ENCODE peak calls at places on chromosomes 6 and 20, in nine cellular contexts. S is A549, F is K562, U is HepG2, P is endothelial cell of umbilical vein, I is GM12878, B is HCT116, K is WTC11, N is SK-N-SH. C is an unnamed sample.

GRCh38 chr6:41531591-41532582 is 14.3 kb upstream of the FOXP4 start:
- DNase-seq in B (no peak), N (peak; percentile 84), S (no peak), K (no peak), U (no peak), I (peak; percentile 92), P (peak; percentile 50), F (no peak), C (peak; percentile 27)

GRCh38 chr6:53718597-53719460 is 53.3 kb upstream of the KLHL31 start:
- DNase-seq in P (peak; percentile 74), N (peak; percentile 45), B (peak; percentile 65), F (peak; percentile 65), I (peak; percentile 51), U (peak; percentile 72), S (peak; percentile 46), K (no peak), C (peak; percentile 68)

GRCh38 chr6:47134476-47135189 is 92.5 kb upstream of the ADGRF1 start:
- DNase-seq in N (no peak), U (peak; percentile 91), K (no peak), F (peak; percentile 88), S (peak; percentile 72), P (peak; percentile 92), B (peak; percentile 88), I (no peak), C (peak; percentile 58)

GRCh38 chr6:89970609-89971337 is 76.5 kb downstream of the GJA10 start:
- DNase-seq in F (peak; percentile 69), S (peak; percentile 12), P (peak; percentile 58), K (peak; percentile 24), U (peak; percentile 37), B (peak; percentile 16), N (peak; percentile 67), I (no peak), C (peak; percentile 59)

GRCh38 chr20:5933802-5934436 is 16.4 kb downstream of the TRMT6 start:
- DNase-seq in K (no peak), S (peak; percentile 41), P (peak; percentile 25), N (peak; percentile 48), B (no peak), U (peak; percentile 71), I (peak; percentile 26), F (peak; percentile 21), C (peak; percentile 89)

GRCh38 chr6:151164383-151164782 is 75.4 kb upstream of the AKAP12 start:
- DNase-seq in P (no peak), B (no peak), S (no peak), F (no peak), U (no peak), N (no peak), I (no peak), K (no peak), C (no peak)

GRCh38 chr6:168582581-168582981 is 141.6 kb downstream of the SMOC2 start:
- DNase-seq in I (no peak), K (no peak), P (no peak), U (no peak), F (no peak), B (no peak), N (no peak), S (no peak), C (no peak)

GRCh38 chr6:85675030-85675819 is 32.5 kb upstream of the SYNCRIP start:
- DNase-seq in P (peak; percentile 46), I (no peak), F (peak; percentile 65), S (no peak), N (no peak), U (no peak), B (no peak), K (no peak), C (peak; percentile 60)

GRCh38 chr6:158554611-158555361 is 5.1 kb upstream of the TMEM181 start:
- DNase-seq in K (no peak), F (no peak), P (peak; percentile 81), B (no peak), S (no peak), I (no peak), N (no peak), U (peak; percentile 96), C (no peak)

GRCh38 chr6:158557927-158558326 is 2.0 kb upstream of the TMEM181 start:
- DNase-seq in K (no peak), B (no peak), P (no peak), N (no peak), F (no peak), U (no peak), I (no peak), S (no peak), C (no peak)

GRCh38 chr6:158558415-158559306 is 1.2 kb upstream of the TMEM181 start:
- DNase-seq in K (no peak), N (no peak), S (no peak), U (no peak), P (no peak), F (no peak), I (no peak), B (no peak), C (no peak)

GRCh38 chr6:158559338-158559894 is 475 bp upstream of the TMEM181 start:
- DNase-seq in S (no peak), B (no peak), N (no peak), F (no peak), K (no peak), I (no peak), P (no peak), U (no peak), C (no peak)

DNA sequence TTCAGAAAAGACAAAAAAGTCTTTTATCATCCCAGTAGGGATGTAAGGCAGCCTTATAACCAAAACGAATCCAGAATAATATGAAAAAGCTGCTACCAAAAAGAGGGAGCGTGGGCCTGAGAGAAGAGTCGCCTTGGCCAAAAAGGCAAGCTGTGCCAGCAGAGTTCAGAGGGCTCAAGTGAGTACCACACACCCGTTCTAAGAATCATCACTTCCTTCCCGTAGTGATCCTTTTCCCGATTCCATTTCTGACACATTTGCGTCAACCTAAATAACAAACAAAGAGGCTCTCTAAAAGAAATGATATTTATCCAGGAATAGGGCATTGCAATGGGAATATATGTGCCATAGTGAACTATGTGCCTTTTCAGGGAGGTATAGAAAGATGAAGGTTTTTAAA is 3.8 kb upstream of the TMEM181 start:
- DNase-seq in U (no peak), P (peak; percentile 81), S (no peak), I (no peak), B (no peak), F (no peak), K (no peak), N (no peak), C (no peak)
- TF ChIP-seq MAX in U (no peak), P (no peak), S (no peak), I (no peak), B (no peak), F (no peak), K (no peak), N (no peak), C (no peak)

GRCh38 chr6:133407320-133408100 is 166.4 kb downstream of the EYA4 start:
- DNase-seq in K (no peak), F (no peak), B (no peak), U (no peak), N (no peak), I (no peak), S (no peak), P (no peak), C (no peak)
- TF ChIP-seq MAX in K (no peak), F (no peak), B (no peak), U (no peak), N (no peak), I (no peak), S (no peak), P (no peak), C (no peak)

GRCh38 chr6:12294851-12295536 is 4.8 kb downstream of the EDN1 start:
- DNase-seq in P (peak; percentile 37), U (no peak), K (no peak), B (no peak), S (no peak), F (no peak), I (no peak), N (no peak), C (no peak)

GRCh38 chr6:12293931-12294800 is 4.0 kb downstream of the EDN1 start:
- DNase-seq in F (no peak), S (no peak), U (no peak), B (no peak), N (no peak), P (peak; percentile 18), I (no peak), K (no peak), C (no peak)

GRCh38 chr6:12291083-12291784 is 1.1 kb downstream of the EDN1 start:
- DNase-seq in I (no peak), S (no peak), F (no peak), U (no peak), K (no peak), P (no peak), B (no peak), N (peak; percentile 19), C (no peak)

GRCh38 chr6:12291785-12292604 is 1.8 kb downstream of the EDN1 start:
- DNase-seq in N (peak; percentile 34), K (peak; percentile 36), S (no peak), B (no peak), P (no peak), F (no peak), U (peak; percentile 73), I (no peak), C (peak; percentile 16)

GRCh38 chr6:12293234-12293930 is 3.2 kb downstream of the EDN1 start:
- DNase-seq in K (no peak), I (no peak), P (no peak), N (no peak), S (no peak), U (no peak), B (no peak), F (no peak), C (no peak)
- TF ChIP-seq MAX in K (no peak), I (no peak), P (no peak), N (no peak), S (peak; percentile 54), U (no peak), B (no peak), F (no peak), C (no peak)

GRCh38 chr20:38804243-38804642 is 1.3 kb upstream of the PPP1R16B start:
- DNase-seq in S (no peak), I (no peak), N (no peak), F (no peak), U (no peak), K (no peak), P (no peak), B (no peak), C (no peak)

GRCh38 chr20:38805502-38805957 is at the start of gene PPP1R16B:
- DNase-seq in U (no peak), N (peak; percentile 94), S (peak; percentile 26), F (peak; percentile 77), I (no peak), K (peak; percentile 81), P (peak; percentile 72), B (no peak), C (peak; percentile 85)

GRCh38 chr20:38804682-38805501 is 605 bp upstream of the PPP1R16B start:
- DNase-seq in P (peak; percentile 96), I (peak; percentile 65), F (peak; percentile 71), K (peak; percentile 48), N (no peak), U (no peak), S (no peak), B (no peak), C (peak; percentile 93)

GRCh38 chr20:38805958-38806854 is 709 bp downstream of the PPP1R16B start:
- DNase-seq in N (peak; percentile 76), I (no peak), P (peak; percentile 30), K (peak; percentile 44), U (no peak), B (no peak), F (peak; percentile 37), S (no peak), C (peak; percentile 48)

DNA sequence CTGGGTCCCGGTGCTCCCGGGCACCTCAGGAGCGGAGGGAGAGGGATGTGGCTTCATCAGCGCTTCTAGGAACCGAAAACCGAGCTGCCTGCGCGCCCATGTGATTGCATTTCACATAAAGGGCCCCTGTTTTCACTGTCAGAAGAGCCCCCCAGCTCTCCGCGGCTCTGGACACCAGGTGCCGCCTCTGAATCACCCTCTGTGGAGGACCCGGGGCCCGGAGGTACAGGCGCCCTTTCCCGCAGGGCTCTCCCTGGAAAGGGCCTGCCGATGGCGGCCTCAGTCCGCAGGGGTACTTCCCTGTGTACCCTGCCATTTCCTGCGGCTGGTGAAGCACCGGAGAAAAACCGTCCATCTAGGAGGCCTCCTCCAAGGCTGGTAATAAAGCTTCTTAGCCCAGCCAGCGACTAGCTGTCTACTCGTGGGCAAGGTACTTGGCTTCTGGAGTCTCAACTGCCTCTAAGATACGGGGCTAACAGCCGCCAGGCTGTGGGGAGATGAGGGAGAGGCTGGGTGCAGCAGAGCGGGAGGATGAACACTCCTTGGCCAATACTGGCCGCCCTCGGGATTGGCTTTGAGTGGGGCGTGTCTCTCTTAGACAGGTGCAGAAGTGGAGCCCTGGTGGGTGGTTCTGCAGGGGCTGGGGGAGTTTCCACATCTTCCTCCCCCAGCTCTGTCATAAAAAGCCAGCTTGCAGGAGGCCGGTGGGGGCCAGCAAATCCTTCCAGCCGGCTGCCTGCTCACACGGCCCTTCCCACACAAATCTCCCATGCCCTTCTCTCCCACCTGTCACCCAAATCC is 1.6 kb downstream of the PPP1R16B start:
- DNase-seq in B (no peak), K (peak; percentile 27), U (no peak), P (peak; percentile 28), I (no peak), N (peak; percentile 43), S (no peak), F (no peak), C (peak; percentile 40)
- TF ChIP-seq MAX in B (no peak), K (no peak), U (no peak), P (no peak), I (peak; percentile 16), N (no peak), S (no peak), F (no peak), C (no peak)

C was measured in NB4.